ENCODE peak calls at places on chromosomes 1 and 21, in five cellular contexts. I is pancreas, O is IMR-90, H is astrocyte, G is fibroblast of lung. M is an unnamed sample.

GRCh38 chr1:165525708-165526107 is 18.1 kb upstream of the LRRC52 start:
- DNase-seq in H (no peak), G (no peak), I (no peak), O (no peak), M (no peak)

GRCh38 chr1:36142121-36142520 is 7.2 kb downstream of the TRAPPC3 start:
- DNase-seq in I (no peak), O (no peak), H (no peak), G (no peak), M (no peak)

GRCh38 chr1:42646056-42646455 is 12.2 kb upstream of the PPIH start:
- DNase-seq in G (no peak), O (peak), I (no peak), H (no peak), M (no peak)

GRCh38 chr1:28193701-28194161 is 17.2 kb upstream of the PTAFR start:
- DNase-seq in I (peak), H (no peak), O (no peak), G (no peak), M (peak)

GRCh38 chr1:42456754-42457089 is 379 bp downstream of the PPCS start:
- DNase-seq in H (peak), G (peak), I (no peak), O (peak), M (peak)

GRCh38 chr1:29122662-29122986 is 1.1 kb downstream of the TMEM200B start:
- DNase-seq in H (peak), I (peak), G (peak), O (peak), M (peak)

GRCh38 chr1:159898527-159898926 is 1.4 kb downstream of the CFAP45 start:
- DNase-seq in O (no peak), I (no peak), H (no peak), G (no peak), M (no peak)

GRCh38 chr1:58596631-58597052 is 19.6 kb upstream of the TACSTD2 start:
- DNase-seq in I (no peak), G (no peak), H (peak), O (no peak), M (no peak)

GRCh38 chr1:232519186-232519585 is 110.7 kb downstream of the SIPA1L2 start:
- DNase-seq in O (no peak), G (no peak), H (no peak), I (no peak), M (no peak)

GRCh38 chr1:230922620-230923019 is 54.3 kb upstream of the C1orf198 start:
- DNase-seq in O (no peak), H (no peak), G (no peak), I (no peak), M (no peak)

GRCh38 chr1:15736035-15736665 is at the start of gene SLC25A34:
- DNase-seq in I (peak), H (no peak), O (no peak), G (no peak), M (peak)

GRCh38 chr1:188489336-188490112 is 1660.8 kb downstream of the PLA2G4A start:
- DNase-seq in H (peak), O (peak), G (peak), I (no peak), M (no peak)

GRCh38 chr1:29249170-29249691 is 12.9 kb downstream of the PTPRU start:
- DNase-seq in H (peak), O (peak), G (no peak), I (no peak), M (no peak)

DNA sequence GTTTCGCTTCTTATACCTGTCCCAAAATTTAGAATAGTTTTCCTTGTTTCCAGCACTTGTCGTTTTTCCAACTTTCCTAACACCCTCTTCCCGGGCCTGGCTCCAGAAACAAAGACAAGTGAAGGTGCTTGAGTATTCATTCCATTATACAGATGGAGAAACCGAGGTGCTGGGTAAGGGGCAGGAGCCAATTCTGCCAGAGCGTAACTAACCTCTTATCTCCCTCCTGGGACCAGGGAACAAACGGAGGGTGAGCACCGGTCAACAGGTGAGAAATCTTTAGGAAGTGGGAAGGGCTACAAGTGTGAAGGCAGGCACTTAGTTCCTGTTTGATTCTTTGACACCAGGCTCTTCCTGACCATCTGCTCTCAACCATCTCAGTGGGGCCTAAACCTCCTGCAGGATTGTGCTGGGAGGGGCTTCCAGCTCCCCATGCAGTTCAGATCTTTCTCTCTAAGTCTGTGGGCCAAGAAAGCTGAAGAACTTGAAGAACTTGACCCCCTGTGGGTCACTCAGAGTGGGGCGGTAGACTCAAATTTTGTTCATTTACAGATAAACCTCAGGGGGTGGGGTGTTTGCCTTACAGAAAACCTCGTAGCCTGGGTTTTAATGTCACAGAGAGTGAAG is 8.7 kb downstream of the PLXNA2 start:
- DNase-seq in H (no peak), I (no peak), G (no peak), O (no peak), M (no peak)
- H3K4me3 ChIP-seq in H (no peak), I (no peak), G (no peak), O (no peak), M (no peak)

GRCh38 chr1:221708987-221709386 is 32.9 kb downstream of the DUSP10 start:
- DNase-seq in H (peak), G (peak), I (no peak), O (peak), M (peak)

GRCh38 chr1:221709854-221710253 is 32.0 kb downstream of the DUSP10 start:
- DNase-seq in H (no peak), I (no peak), O (no peak), G (no peak), M (no peak)

GRCh38 chr1:221706191-221706590 is 35.7 kb downstream of the DUSP10 start:
- DNase-seq in I (no peak), O (no peak), G (no peak), H (no peak), M (no peak)

GRCh38 chr1:221706862-221707582 is 34.9 kb downstream of the DUSP10 start:
- DNase-seq in H (no peak), I (no peak), G (no peak), O (no peak), M (no peak)

GRCh38 chr1:221708076-221708571 is 33.8 kb downstream of the DUSP10 start:
- DNase-seq in O (no peak), H (peak), I (no peak), G (no peak), M (no peak)
- H3K27ac ChIP-seq in O (no peak), H (no peak), I (peak), G (no peak), M (peak)

GRCh38 chr21:28884976-28885852 is 107.5 kb downstream of the LTN1 start:
- DNase-seq in H (peak), O (peak), I (peak), G (peak), M (peak)

GRCh38 chr21:28885853-28886177 is 106.9 kb downstream of the LTN1 start:
- DNase-seq in I (no peak), G (peak), H (no peak), O (no peak), M (no peak)

GRCh38 chr21:28882345-28882744 is 110.3 kb downstream of the LTN1 start:
- DNase-seq in I (no peak), H (no peak), O (no peak), G (no peak), M (no peak)

GRCh38 chr21:28884481-28884880 is 108.2 kb downstream of the LTN1 start:
- DNase-seq in I (no peak), G (peak), H (peak), O (peak), M (no peak)

DNA sequence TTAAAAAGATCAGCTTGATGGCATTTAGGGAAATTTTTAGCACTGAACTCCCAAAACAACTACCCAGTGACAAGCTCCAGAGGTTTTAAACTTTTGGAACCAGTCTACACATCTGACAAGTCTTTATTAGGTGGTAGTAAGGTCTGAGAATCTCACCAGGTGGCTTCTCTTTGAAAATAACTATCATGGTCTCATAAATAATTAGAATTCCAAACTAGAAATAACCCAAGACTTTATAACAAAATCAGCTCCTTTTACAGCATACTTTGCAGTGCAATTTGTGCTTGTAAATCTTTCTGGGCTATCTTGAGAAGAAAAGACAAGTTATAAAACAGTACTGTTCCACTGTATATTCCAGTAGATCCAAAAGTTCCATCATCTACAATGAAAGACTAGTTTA is 108.7 kb downstream of the LTN1 start:
- DNase-seq in G (no peak), H (no peak), O (no peak), I (no peak), M (no peak)
- H3K4me3 ChIP-seq in G (no peak), H (no peak), O (no peak), I (no peak), M (no peak)

DNA sequence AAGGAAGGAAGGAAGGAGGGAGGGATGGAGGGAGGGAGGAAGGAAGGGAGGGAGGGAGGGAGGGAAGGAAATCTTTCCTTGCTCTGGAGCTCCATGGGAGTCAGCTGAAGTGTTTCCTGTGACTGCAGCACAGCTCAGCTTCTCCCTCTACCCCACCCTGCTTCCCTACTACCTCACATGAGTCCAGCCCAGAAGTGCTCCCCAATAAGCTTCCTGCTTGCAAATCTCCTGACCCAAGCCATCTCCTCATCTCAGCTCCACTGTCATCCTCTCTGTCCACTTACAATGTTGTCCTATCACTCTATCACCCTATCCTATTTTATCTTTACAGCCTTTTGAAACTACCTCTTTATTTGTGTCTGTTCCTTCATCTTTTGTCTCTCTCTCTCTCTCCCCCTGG is 52.9 kb upstream of the SSBP3 start:
- DNase-seq in I (no peak), O (no peak), G (no peak), H (no peak), M (no peak)
- H3K27ac ChIP-seq in I (no peak), O (no peak), G (no peak), H (no peak), M (no peak)

DNA sequence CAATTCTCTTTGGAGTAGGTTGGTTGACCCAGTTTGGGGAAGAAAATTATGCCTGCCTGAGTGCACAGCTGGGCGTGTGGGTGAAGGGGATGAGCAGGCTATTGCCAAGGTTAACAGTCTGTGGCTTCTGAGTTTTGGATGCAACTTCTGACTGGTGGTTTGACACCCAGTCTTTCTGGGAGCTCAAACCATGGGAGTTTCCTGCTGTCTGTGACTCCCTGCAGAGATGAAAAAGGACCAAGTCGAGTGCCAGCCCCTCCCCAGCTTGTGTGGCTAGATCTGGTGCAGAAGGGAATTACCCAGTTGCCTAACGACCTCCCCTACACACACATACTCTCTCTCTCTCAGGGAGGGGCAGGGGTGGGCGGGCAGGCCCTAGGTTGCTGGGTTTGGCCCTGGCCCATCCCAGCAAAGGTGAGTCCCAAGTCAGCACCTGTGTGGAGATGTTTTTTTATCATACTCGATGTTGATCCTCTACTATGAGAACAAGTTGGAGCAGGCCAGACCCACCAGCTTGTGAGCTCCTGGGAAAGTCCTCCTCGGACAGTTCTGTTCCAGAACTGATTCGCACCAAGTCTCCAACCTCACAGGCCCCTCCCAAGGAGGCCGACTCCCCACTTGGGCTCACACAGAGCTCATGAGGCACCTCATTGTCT is 28.2 kb downstream of the PKP1 start:
- DNase-seq in G (no peak), O (no peak), I (no peak), H (no peak), M (peak)
- H3K4me3 ChIP-seq in G (no peak), O (no peak), I (no peak), H (no peak), M (no peak)

GRCh38 chr1:1948783-1949182 is 29.7 kb upstream of the TMEM52 start:
- DNase-seq in I (no peak), G (no peak), O (no peak), H (no peak), M (no peak)
- H3K27ac ChIP-seq in I (no peak), G (no peak), O (no peak), H (no peak), M (no peak)

GRCh38 chr1:11688506-11688905 is 3.0 kb upstream of the DRAXIN start:
- DNase-seq in H (no peak), O (no peak), G (no peak), I (no peak), M (no peak)
- H3K4me3 ChIP-seq in H (no peak), O (no peak), G (no peak), I (no peak), M (no peak)

DNA sequence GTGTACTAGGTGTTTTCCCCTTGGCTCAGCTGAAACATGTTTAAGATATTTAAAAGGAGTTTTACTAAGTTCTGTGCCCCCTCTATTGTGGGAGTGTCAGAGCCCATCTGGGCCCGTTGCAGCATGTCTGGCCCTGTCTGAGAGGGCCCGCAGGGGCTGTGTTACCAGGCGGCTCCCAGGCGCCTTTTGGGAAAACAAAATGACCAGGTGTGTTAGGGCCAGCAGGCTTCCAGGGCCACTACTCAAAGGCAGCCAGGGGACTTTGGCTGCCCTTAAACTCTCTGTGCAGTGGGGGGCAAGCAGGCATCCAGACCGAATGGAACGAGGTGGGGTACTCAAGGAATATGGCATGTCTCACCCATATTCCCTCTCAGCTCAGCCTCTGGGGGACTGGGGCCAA is 111.7 kb downstream of the KCNN3 start:
- DNase-seq in I (no peak), O (no peak), H (no peak), G (no peak), M (no peak)
- H3K27ac ChIP-seq in I (no peak), O (no peak), H (no peak), G (no peak), M (no peak)

DNA sequence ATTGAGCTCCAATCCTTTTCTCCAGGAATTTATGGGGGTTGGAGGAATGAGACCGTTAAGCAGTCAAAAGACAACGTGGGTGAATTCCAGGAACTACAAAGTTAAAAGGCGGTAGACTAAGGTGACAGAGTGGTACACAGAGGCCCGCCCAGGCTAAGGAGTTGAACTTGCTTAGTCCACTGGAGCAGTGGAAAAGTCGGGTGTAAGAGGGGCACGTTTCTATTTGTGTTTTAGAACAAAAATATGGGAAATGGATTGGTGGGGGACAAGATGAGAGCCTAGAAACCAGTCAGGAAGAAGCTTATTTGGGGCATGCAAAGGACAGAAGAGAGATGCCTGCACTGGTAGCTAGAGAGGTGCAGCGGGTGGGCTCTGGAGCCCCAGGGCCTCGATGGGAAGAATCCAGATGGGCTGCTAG is 1.2 kb upstream of the LIN9 start:
- DNase-seq in H (no peak), G (no peak), O (no peak), I (no peak), M (no peak)
- H3K4me3 ChIP-seq in H (peak), G (no peak), O (no peak), I (no peak), M (peak)